ENCODE peak calls at places on chromosomes 13 and 19, in four cellular contexts. L is breast epithelium, N is GM12892, A is H54. I is an unnamed sample.

GRCh38 chr13:74135306-74136088 is 1.3 kb upstream of the KLF12 start:
- DNase-seq in L (peak), A (peak), N (peak), I (peak)

GRCh38 chr19:14248578-14249011 is 42.6 kb upstream of the ADGRL1 start:
- DNase-seq in N (no peak), A (no peak), L (no peak), I (peak)

GRCh38 chr13:74316531-74316930 is 182.3 kb upstream of the KLF12 start:
- DNase-seq in A (no peak), N (no peak), L (no peak), I (no peak)

GRCh38 chr19:7391218-7391670 is 42.5 kb downstream of the ARHGEF18 start:
- DNase-seq in L (no peak), N (no peak), A (peak), I (peak)

GRCh38 chr19:9205506-9206113 is 13.8 kb downstream of the OR7D4 start:
- DNase-seq in N (peak), A (peak), L (no peak), I (peak)

GRCh38 chr13:91014696-91015095 is 332.8 kb upstream of the MIR17HG start:
- DNase-seq in N (no peak), A (no peak), L (no peak), I (no peak)

GRCh38 chr19:57671124-57671895 is 2.6 kb downstream of the ZSCAN4 start:
- DNase-seq in A (no peak), N (no peak), L (no peak), I (no peak)

GRCh38 chr19:17125052-17125727 is 49.6 kb downstream of the MYO9B start:
- DNase-seq in N (peak), L (no peak), A (no peak), I (no peak)

GRCh38 chr13:61107989-61108388 is 307.7 kb downstream of the PCDH20 start:
- DNase-seq in L (no peak), A (no peak), N (no peak), I (no peak)

GRCh38 chr13:34412817-34413365 is 529.2 kb upstream of the NBEA start:
- DNase-seq in N (no peak), A (no peak), L (no peak), I (peak)

GRCh38 chr13:72643339-72643989 is 84.0 kb downstream of the MZT1 start:
- DNase-seq in A (peak), L (no peak), N (peak), I (peak)

GRCh38 chr19:21127898-21128297 is 13.9 kb upstream of the ZNF431 start:
- DNase-seq in A (no peak), N (no peak), L (no peak), I (no peak)

GRCh38 chr19:430701-431100 is 21.8 kb upstream of the C2CD4C start:
- DNase-seq in A (no peak), N (no peak), L (no peak), I (no peak)
- TF ChIP-seq POLR2A in A (no peak), N (no peak), L (no peak), I (no peak)

GRCh38 chr19:52533901-52534300 is 6.4 kb downstream of the ZNF808 start:
- DNase-seq in L (no peak), A (no peak), N (no peak), I (no peak)

GRCh38 chr19:52541608-52542007 is 14.1 kb downstream of the ZNF808 start:
- DNase-seq in L (no peak), N (no peak), A (no peak), I (no peak)

GRCh38 chr19:52532480-52532879 is 5.0 kb downstream of the ZNF808 start:
- DNase-seq in N (no peak), L (no peak), A (no peak), I (no peak)

DNA sequence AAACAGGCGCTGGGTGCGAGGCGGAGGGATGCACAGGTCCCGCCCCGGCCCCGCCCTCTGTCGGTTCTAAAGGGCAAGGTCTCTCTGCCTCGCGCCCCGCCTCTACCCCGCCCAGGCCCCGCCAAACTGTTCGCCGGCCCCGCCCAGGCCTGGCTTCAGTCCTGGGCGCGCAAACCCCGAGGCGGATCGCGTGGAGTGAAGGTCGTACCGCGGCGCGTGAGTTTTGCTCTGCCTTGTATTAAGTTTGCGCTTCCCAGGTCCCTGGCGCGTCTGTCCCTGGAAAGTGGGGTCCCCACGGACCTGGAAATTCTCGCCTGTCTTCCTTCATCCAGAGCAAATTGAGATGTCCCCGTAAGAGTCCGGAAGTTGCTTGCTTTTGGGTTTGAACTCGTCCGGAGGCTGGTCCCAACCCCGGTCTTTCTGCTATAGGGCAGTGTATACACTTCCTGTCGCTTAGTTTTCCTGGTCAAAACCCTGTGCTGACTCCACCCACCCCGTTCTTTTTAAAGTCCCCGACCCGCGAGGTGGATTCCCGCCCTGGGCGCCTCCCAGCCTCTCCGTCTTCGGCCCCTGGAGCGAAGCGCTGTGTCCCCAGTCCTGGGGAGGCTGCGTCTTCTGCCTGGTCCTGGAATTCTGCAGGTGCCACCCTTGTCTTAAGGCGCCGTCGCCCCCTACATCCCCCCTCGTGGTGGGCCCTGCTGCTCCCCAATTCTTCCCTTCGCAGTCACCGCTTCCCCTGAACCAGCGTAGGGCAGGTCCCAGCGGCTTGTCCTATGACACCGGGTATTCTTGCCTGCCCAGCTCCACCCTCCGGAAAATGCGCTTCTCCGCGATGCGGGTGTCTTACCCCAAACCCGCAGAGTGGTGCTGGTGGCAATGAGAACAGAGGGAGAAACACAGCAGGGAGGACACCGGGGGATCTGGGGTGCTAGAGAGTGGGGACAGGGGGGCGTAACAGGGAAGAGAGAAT is 8.6 kb downstream of the ZNF808 start:
- DNase-seq in L (peak), N (peak), A (peak), I (peak)
- TF ChIP-seq POLR2A in L (no peak), N (peak), A (peak), I (no peak)

GRCh38 chr19:47609885-47610545 is 1.1 kb downstream of the BICRA start:
- DNase-seq in A (peak), N (no peak), L (no peak), I (peak)

GRCh38 chr19:47608074-47608907 is 643 bp upstream of the BICRA start:
- DNase-seq in A (peak), L (peak), N (peak), I (peak)

GRCh38 chr19:47610546-47610894 is 1.6 kb downstream of the BICRA start:
- DNase-seq in N (no peak), A (no peak), L (no peak), I (no peak)

GRCh38 chr19:47607564-47608073 is 1.3 kb upstream of the BICRA start:
- DNase-seq in A (no peak), L (no peak), N (no peak), I (no peak)

DNA sequence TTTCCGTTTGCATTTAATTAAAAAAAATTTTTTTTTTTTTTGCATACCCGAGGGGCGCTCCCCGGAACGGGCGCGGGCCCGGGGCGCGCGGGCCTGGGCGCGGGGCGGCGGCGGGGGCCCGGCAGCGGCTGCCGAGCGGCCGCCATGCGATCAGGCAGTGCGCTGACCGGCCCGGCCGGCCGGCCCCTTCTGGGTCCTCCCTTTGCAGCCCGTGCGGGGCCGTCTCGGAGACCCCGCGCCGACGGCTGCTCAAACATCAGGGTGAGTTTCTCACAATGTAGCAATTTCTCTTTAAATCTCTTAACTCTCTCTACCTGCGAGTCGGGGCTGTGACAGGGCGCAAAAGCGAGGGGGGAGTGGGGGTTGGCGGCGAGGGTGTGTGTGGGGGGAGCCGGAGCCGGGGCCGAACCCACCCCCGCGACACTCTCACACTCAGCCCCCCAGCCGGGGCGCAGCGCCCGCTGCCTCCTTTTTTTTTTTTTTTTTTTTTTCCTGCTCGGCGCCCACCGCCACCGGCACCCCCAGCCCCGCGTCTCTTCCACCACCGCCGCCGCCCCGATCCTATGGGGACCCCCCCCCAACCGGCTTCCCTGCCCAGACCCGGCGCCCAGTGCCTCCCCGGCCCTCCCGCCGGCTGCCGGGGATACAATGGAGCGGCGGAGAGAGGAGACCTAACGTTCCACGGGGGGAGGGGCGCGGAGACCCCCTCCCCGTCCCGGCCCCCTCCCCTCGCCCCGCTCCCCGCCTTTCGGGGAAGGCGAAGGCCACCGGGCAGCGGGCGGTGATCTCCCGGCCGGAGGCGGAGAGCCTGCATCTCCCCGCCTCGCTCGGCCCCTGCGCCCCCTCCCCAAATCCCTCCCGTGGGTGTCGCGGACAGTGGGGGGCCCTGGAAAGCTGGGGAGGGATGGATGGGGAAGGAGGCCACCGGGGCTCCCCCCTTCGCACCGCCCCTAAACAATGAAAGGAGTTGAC is at the start of gene BICRA:
- DNase-seq in L (peak), N (peak), A (peak), I (peak)
- TF ChIP-seq POLR2A in L (peak), N (no peak), A (no peak), I (no peak)

DNA sequence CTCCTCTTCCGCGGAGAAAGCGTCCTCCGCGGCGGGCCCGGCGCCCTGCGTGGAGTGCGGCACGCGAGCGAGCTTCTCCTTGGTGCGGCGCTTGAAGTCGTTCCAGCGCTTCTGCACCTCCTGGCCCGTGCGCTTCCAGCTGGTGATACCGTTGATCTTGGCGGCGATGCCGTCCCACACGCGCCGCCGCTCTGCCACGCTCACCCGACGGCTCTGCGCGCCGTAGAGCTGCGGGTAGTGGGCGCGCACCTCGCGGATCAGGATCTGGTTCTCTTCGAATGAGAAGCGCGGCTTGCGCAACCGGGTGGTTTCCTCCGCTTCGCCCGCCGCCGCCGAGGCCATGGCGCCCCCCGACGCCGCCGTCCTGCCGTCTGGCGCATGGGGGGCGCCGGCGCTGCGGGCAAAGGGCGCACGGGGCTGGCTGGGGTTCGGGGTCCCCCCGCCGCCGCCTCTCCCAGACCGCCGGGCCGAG is 945 bp downstream of the MYPOP start:
- DNase-seq in A (no peak), L (no peak), N (no peak), I (peak)
- TF ChIP-seq POLR2A in A (no peak), L (no peak), N (no peak), I (no peak)

GRCh38 chr19:3034194-3034844 is 5.2 kb upstream of the TLE2 start:
- DNase-seq in A (no peak), N (no peak), L (no peak), I (no peak)

GRCh38 chr19:3036119-3036794 is 7.2 kb upstream of the TLE2 start:
- DNase-seq in N (peak), L (peak), A (peak), I (peak)

GRCh38 chr19:3033595-3034193 is 4.6 kb upstream of the TLE2 start:
- DNase-seq in A (no peak), N (no peak), L (no peak), I (no peak)

GRCh38 chr19:3034845-3035541 is 5.9 kb upstream of the TLE2 start:
- DNase-seq in A (no peak), L (no peak), N (no peak), I (no peak)

GRCh38 chr19:3035542-3036118 is 6.5 kb upstream of the TLE2 start:
- DNase-seq in A (peak), L (peak), N (peak), I (peak)
- TF ChIP-seq POLR2A in A (no peak), L (no peak), N (peak), I (peak)

DNA sequence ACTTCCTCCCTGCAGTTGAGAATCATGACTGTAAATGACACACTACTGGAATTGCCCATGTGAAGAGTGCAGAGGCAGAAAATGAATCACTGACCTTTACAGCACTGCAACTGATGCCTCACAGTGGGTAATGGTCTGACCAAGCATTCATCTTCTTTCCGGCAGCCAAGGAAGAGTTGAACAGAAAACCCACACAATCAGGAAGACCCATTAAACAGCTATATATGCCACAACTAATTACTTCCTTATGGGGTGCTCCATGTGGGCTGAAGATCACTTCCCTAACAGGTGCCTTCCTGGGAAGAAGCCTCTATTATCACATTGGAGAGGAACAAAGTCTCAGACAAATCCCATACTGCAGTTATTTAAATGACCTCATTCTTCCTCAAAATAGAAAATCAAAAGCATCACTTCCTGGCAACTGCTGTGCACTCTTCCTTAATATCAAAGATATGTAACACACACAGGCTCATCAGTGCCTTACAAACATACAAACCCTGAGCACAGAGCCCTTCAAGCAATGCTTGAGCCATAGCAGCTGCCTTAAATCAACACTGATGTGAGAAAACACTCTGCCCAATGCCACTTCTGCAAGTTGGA is 45.8 kb downstream of the RUBCNL start:
- DNase-seq in A (peak), L (no peak), N (no peak), I (no peak)
- TF ChIP-seq POLR2A in A (no peak), L (no peak), N (no peak), I (no peak)

GRCh38 chr13:41006296-41006695 is 12.8 kb downstream of the ELF1 start:
- DNase-seq in N (no peak), L (no peak), A (no peak), I (no peak)

GRCh38 chr13:41006951-41007350 is 12.2 kb downstream of the ELF1 start:
- DNase-seq in A (no peak), N (no peak), L (no peak), I (no peak)

GRCh38 chr13:41005709-41006108 is 13.4 kb downstream of the ELF1 start:
- DNase-seq in N (no peak), L (no peak), A (no peak), I (no peak)

GRCh38 chr13:41007359-41008118 is 11.6 kb downstream of the ELF1 start:
- DNase-seq in N (no peak), L (no peak), A (no peak), I (no peak)

GRCh38 chr13:41004875-41005693 is 14.0 kb downstream of the ELF1 start:
- DNase-seq in N (no peak), A (no peak), L (no peak), I (peak)
- TF ChIP-seq POLR2A in N (peak), A (no peak), L (no peak), I (no peak)

GRCh38 chr19:35903550-35904179 is 1.3 kb downstream of the HCST start:
- DNase-seq in L (no peak), N (peak), A (peak), I (no peak)
- TF ChIP-seq POLR2A in L (no peak), N (peak), A (peak), I (no peak)

GRCh38 chr13:113490496-113491417 is at the start of gene DCUN1D2:
- DNase-seq in A (peak), N (peak), L (peak), I (peak)
- TF ChIP-seq POLR2A in A (peak), N (peak), L (peak), I (peak)

GRCh38 chr13:77853701-77854100 is 64.9 kb downstream of the EDNRB start:
- DNase-seq in A (no peak), N (no peak), L (no peak), I (no peak)
- TF ChIP-seq POLR2A in A (no peak), N (no peak), L (no peak), I (no peak)